ENCODE peak calls at places on chromosomes 5 and 9, in six cellular contexts. One of them, this sample, is unnamed.

GRCh38 chr5:159907689-159908088 is 8.6 kb upstream of the ADRA1B start:
- DNase-seq in iPS DF 19.7: no peak
- DNase-seq in stimulated activated CD4-positive, alpha-beta T cell treated with anti-CD3 and anti-CD28 coated beads, TNF-alpha, amount 100 ng/mL, for 24 hours: no peak
- DNase-seq in NCI-H2171 treated with DMSO at 0.1 percent for 48 hours: no peak
- DNase-seq in CD8-positive, alpha-beta memory T cell: no peak
- DNase-seq in T47D: no peak
- DNase-seq in this sample: no peak

GRCh38 chr5:151953833-151954232 is 29.2 kb upstream of the GLRA1 start:
- DNase-seq in iPS DF 19.7: no peak
- DNase-seq in stimulated activated CD4-positive, alpha-beta T cell treated with anti-CD3 and anti-CD28 coated beads, TNF-alpha, amount 100 ng/mL, for 24 hours: no peak
- DNase-seq in NCI-H2171 treated with DMSO at 0.1 percent for 48 hours: no peak
- DNase-seq in CD8-positive, alpha-beta memory T cell: no peak
- DNase-seq in T47D: no peak
- DNase-seq in this sample: no peak

GRCh38 chr9:93197670-93198069 is 13.7 kb downstream of the WNK2 start:
- DNase-seq in iPS DF 19.7: no peak
- DNase-seq in stimulated activated CD4-positive, alpha-beta T cell treated with anti-CD3 and anti-CD28 coated beads, TNF-alpha, amount 100 ng/mL, for 24 hours: no peak
- DNase-seq in NCI-H2171 treated with DMSO at 0.1 percent for 48 hours: no peak
- DNase-seq in CD8-positive, alpha-beta memory T cell: no peak
- DNase-seq in T47D: no peak
- DNase-seq in this sample: no peak

GRCh38 chr9:69758001-69758730 is 1.6 kb downstream of the PTAR1 start:
- DNase-seq in iPS DF 19.7: no peak
- DNase-seq in stimulated activated CD4-positive, alpha-beta T cell treated with anti-CD3 and anti-CD28 coated beads, TNF-alpha, amount 100 ng/mL, for 24 hours: no peak
- DNase-seq in NCI-H2171 treated with DMSO at 0.1 percent for 48 hours: peak
- DNase-seq in CD8-positive, alpha-beta memory T cell: no peak
- DNase-seq in T47D: no peak
- DNase-seq in this sample: no peak

GRCh38 chr5:140357731-140358093 is 2.3 kb upstream of the SLC4A9 start:
- DNase-seq in iPS DF 19.7: no peak
- DNase-seq in stimulated activated CD4-positive, alpha-beta T cell treated with anti-CD3 and anti-CD28 coated beads, TNF-alpha, amount 100 ng/mL, for 24 hours: peak
- DNase-seq in NCI-H2171 treated with DMSO at 0.1 percent for 48 hours: peak
- DNase-seq in CD8-positive, alpha-beta memory T cell: peak
- DNase-seq in T47D: peak
- DNase-seq in this sample: peak

GRCh38 chr5:130166839-130167490 is 262.7 kb downstream of the CHSY3 start:
- DNase-seq in iPS DF 19.7: peak
- DNase-seq in stimulated activated CD4-positive, alpha-beta T cell treated with anti-CD3 and anti-CD28 coated beads, TNF-alpha, amount 100 ng/mL, for 24 hours: no peak
- DNase-seq in NCI-H2171 treated with DMSO at 0.1 percent for 48 hours: no peak
- DNase-seq in CD8-positive, alpha-beta memory T cell: no peak
- DNase-seq in T47D: no peak
- DNase-seq in this sample: no peak

GRCh38 chr5:1883120-1883924 is 597 bp upstream of the IRX4 start:
- DNase-seq in iPS DF 19.7: no peak
- DNase-seq in stimulated activated CD4-positive, alpha-beta T cell treated with anti-CD3 and anti-CD28 coated beads, TNF-alpha, amount 100 ng/mL, for 24 hours: no peak
- DNase-seq in NCI-H2171 treated with DMSO at 0.1 percent for 48 hours: peak
- DNase-seq in CD8-positive, alpha-beta memory T cell: no peak
- DNase-seq in T47D: peak
- DNase-seq in this sample: no peak

GRCh38 chr9:97807681-97808080 is 45.3 kb upstream of the FOXE1 start:
- DNase-seq in iPS DF 19.7: no peak
- DNase-seq in stimulated activated CD4-positive, alpha-beta T cell treated with anti-CD3 and anti-CD28 coated beads, TNF-alpha, amount 100 ng/mL, for 24 hours: no peak
- DNase-seq in NCI-H2171 treated with DMSO at 0.1 percent for 48 hours: no peak
- DNase-seq in CD8-positive, alpha-beta memory T cell: no peak
- DNase-seq in T47D: no peak
- DNase-seq in this sample: no peak

GRCh38 chr5:51731641-51732040 is 348.4 kb downstream of the ISL1 start:
- DNase-seq in iPS DF 19.7: no peak
- DNase-seq in stimulated activated CD4-positive, alpha-beta T cell treated with anti-CD3 and anti-CD28 coated beads, TNF-alpha, amount 100 ng/mL, for 24 hours: no peak
- DNase-seq in NCI-H2171 treated with DMSO at 0.1 percent for 48 hours: no peak
- DNase-seq in CD8-positive, alpha-beta memory T cell: no peak
- DNase-seq in T47D: no peak
- DNase-seq in this sample: no peak

GRCh38 chr9:112042244-112042638 is 132.9 kb downstream of the SUSD1 start:
- DNase-seq in iPS DF 19.7: no peak
- DNase-seq in stimulated activated CD4-positive, alpha-beta T cell treated with anti-CD3 and anti-CD28 coated beads, TNF-alpha, amount 100 ng/mL, for 24 hours: no peak
- DNase-seq in NCI-H2171 treated with DMSO at 0.1 percent for 48 hours: no peak
- DNase-seq in CD8-positive, alpha-beta memory T cell: no peak
- DNase-seq in T47D: no peak
- DNase-seq in this sample: no peak

GRCh38 chr9:111621895-111622480 is 9.1 kb upstream of the DNAJC25 start:
- DNase-seq in iPS DF 19.7: no peak
- DNase-seq in stimulated activated CD4-positive, alpha-beta T cell treated with anti-CD3 and anti-CD28 coated beads, TNF-alpha, amount 100 ng/mL, for 24 hours: no peak
- DNase-seq in NCI-H2171 treated with DMSO at 0.1 percent for 48 hours: no peak
- DNase-seq in CD8-positive, alpha-beta memory T cell: no peak
- DNase-seq in T47D: no peak
- DNase-seq in this sample: peak

GRCh38 chr5:136159457-136159856 is 26.8 kb downstream of the SMAD5 start:
- DNase-seq in iPS DF 19.7: no peak
- DNase-seq in stimulated activated CD4-positive, alpha-beta T cell treated with anti-CD3 and anti-CD28 coated beads, TNF-alpha, amount 100 ng/mL, for 24 hours: no peak
- DNase-seq in NCI-H2171 treated with DMSO at 0.1 percent for 48 hours: no peak
- DNase-seq in CD8-positive, alpha-beta memory T cell: no peak
- DNase-seq in T47D: no peak
- DNase-seq in this sample: no peak

GRCh38 chr9:82721596-82721995 is 341.3 kb downstream of the RASEF start:
- DNase-seq in iPS DF 19.7: no peak
- DNase-seq in stimulated activated CD4-positive, alpha-beta T cell treated with anti-CD3 and anti-CD28 coated beads, TNF-alpha, amount 100 ng/mL, for 24 hours: no peak
- DNase-seq in NCI-H2171 treated with DMSO at 0.1 percent for 48 hours: no peak
- DNase-seq in CD8-positive, alpha-beta memory T cell: no peak
- DNase-seq in T47D: no peak
- DNase-seq in this sample: no peak

GRCh38 chr9:122197334-122197872 is 31.4 kb downstream of the LHX6 start:
- DNase-seq in iPS DF 19.7: no peak
- DNase-seq in stimulated activated CD4-positive, alpha-beta T cell treated with anti-CD3 and anti-CD28 coated beads, TNF-alpha, amount 100 ng/mL, for 24 hours: no peak
- DNase-seq in NCI-H2171 treated with DMSO at 0.1 percent for 48 hours: peak
- DNase-seq in CD8-positive, alpha-beta memory T cell: no peak
- DNase-seq in T47D: no peak
- DNase-seq in this sample: no peak

GRCh38 chr9:131235480-131235851 is 40.8 kb downstream of the FAM78A start:
- DNase-seq in iPS DF 19.7: no peak
- DNase-seq in stimulated activated CD4-positive, alpha-beta T cell treated with anti-CD3 and anti-CD28 coated beads, TNF-alpha, amount 100 ng/mL, for 24 hours: no peak
- DNase-seq in NCI-H2171 treated with DMSO at 0.1 percent for 48 hours: no peak
- DNase-seq in CD8-positive, alpha-beta memory T cell: no peak
- DNase-seq in T47D: no peak
- DNase-seq in this sample: no peak

GRCh38 chr9:16062542-16063240 is 509.8 kb downstream of the CCDC171 start:
- DNase-seq in iPS DF 19.7: no peak
- DNase-seq in stimulated activated CD4-positive, alpha-beta T cell treated with anti-CD3 and anti-CD28 coated beads, TNF-alpha, amount 100 ng/mL, for 24 hours: no peak
- DNase-seq in NCI-H2171 treated with DMSO at 0.1 percent for 48 hours: no peak
- DNase-seq in CD8-positive, alpha-beta memory T cell: no peak
- DNase-seq in T47D: no peak
- DNase-seq in this sample: no peak

GRCh38 chr9:133848471-133848870 is 110.3 kb upstream of the SARDH start:
- DNase-seq in iPS DF 19.7: no peak
- DNase-seq in stimulated activated CD4-positive, alpha-beta T cell treated with anti-CD3 and anti-CD28 coated beads, TNF-alpha, amount 100 ng/mL, for 24 hours: no peak
- DNase-seq in NCI-H2171 treated with DMSO at 0.1 percent for 48 hours: peak
- DNase-seq in CD8-positive, alpha-beta memory T cell: no peak
- DNase-seq in T47D: no peak
- DNase-seq in this sample: peak

GRCh38 chr5:5182508-5183191 is 42.5 kb downstream of the ADAMTS16 start:
- DNase-seq in iPS DF 19.7: no peak
- DNase-seq in stimulated activated CD4-positive, alpha-beta T cell treated with anti-CD3 and anti-CD28 coated beads, TNF-alpha, amount 100 ng/mL, for 24 hours: no peak
- DNase-seq in NCI-H2171 treated with DMSO at 0.1 percent for 48 hours: no peak
- DNase-seq in CD8-positive, alpha-beta memory T cell: no peak
- DNase-seq in T47D: no peak
- DNase-seq in this sample: no peak

GRCh38 chr5:143065185-143065584 is 295.0 kb downstream of the ARHGAP26 start:
- DNase-seq in iPS DF 19.7: no peak
- DNase-seq in stimulated activated CD4-positive, alpha-beta T cell treated with anti-CD3 and anti-CD28 coated beads, TNF-alpha, amount 100 ng/mL, for 24 hours: no peak
- DNase-seq in NCI-H2171 treated with DMSO at 0.1 percent for 48 hours: no peak
- DNase-seq in CD8-positive, alpha-beta memory T cell: no peak
- DNase-seq in T47D: no peak
- DNase-seq in this sample: no peak

This sample was measured in NCI-H1694 treated with DMSO at 0.1 percent for 48 hours.